ENCODE peak calls at places on chromosome X, in nine cellular contexts. E, C, K, N, H, P, G, U and L are unnamed samples.
A peak's percentile ranks its signal among the peaks of the same experiment; 100 is the strongest.

GRCh38 chrX:153639177-153640044 is 7.6 kb upstream of the DUSP9 start:
- DNase-seq in E (no peak), C (no peak), K (no peak), N (no peak), H (no peak), P (no peak), G (no peak), U (no peak), L (peak; percentile 5)

GRCh38 chrX:734411-734810 is 103.8 kb downstream of the SHOX start:
- DNase-seq in E (no peak), C (no peak), K (no peak), N (no peak), H (no peak), P (no peak), G (no peak), U (no peak), L (no peak)

GRCh38 chrX:101397779-101398178 is 7.0 kb downstream of the RPL36A start:
- DNase-seq in E (no peak), C (no peak), K (peak; percentile 21), N (no peak), H (no peak), P (no peak), G (no peak), U (no peak), L (peak; percentile 24)

GRCh38 chrX:64394874-64395567 is at the start of gene MTMR8:
- DNase-seq in E (peak; percentile 75), C (peak; percentile 65), K (peak; percentile 88), N (peak; percentile 12), H (peak; percentile 84), P (peak; percentile 41), G (peak; percentile 85), U (peak; percentile 66), L (peak; percentile 82)

GRCh38 chrX:101744085-101744484 is 84.4 kb upstream of the ARMCX2 start:
- DNase-seq in E (no peak), C (no peak), K (no peak), N (peak; percentile 2), H (no peak), P (no peak), G (no peak), U (no peak), L (no peak)

GRCh38 chrX:63424063-63424462 is 72.9 kb upstream of the SPIN4 start:
- DNase-seq in E (no peak), C (peak; percentile 92), K (no peak), N (no peak), H (no peak), P (peak; percentile 40), G (no peak), U (no peak), L (no peak)

GRCh38 chrX:155086202-155086840 is 15.0 kb downstream of the BRCC3 start:
- DNase-seq in E (peak; percentile 50), C (peak; percentile 65), K (peak; percentile 72), N (peak; percentile 33), H (peak; percentile 66), P (peak; percentile 31), G (peak; percentile 44), U (peak; percentile 16), L (peak; percentile 10)

GRCh38 chrX:12297353-12297752 is 159.1 kb downstream of the FRMPD4 start:
- DNase-seq in E (no peak), C (no peak), K (no peak), N (no peak), H (no peak), P (no peak), G (no peak), U (no peak), L (no peak)

GRCh38 chrX:8845060-8845459 is 43.9 kb upstream of the FAM9A start:
- DNase-seq in E (no peak), C (peak; percentile 87), K (peak; percentile 50), N (peak; percentile 77), H (no peak), P (no peak), G (no peak), U (no peak), L (no peak)

GRCh38 chrX:128436397-128437103 is 384.3 kb upstream of the ACTRT1 start:
- DNase-seq in E (no peak), C (peak; percentile 65), K (no peak), N (no peak), H (no peak), P (no peak), G (no peak), U (peak; percentile 26), L (no peak)

GRCh38 chrX:102846544-102847236 is 90.4 kb upstream of the RAB40AL start:
- DNase-seq in E (no peak), C (peak; percentile 64), K (no peak), N (peak; percentile 83), H (no peak), P (no peak), G (no peak), U (no peak), L (no peak)

GRCh38 chrX:97446298-97446882 is 562.7 kb downstream of the RPA4 start:
- DNase-seq in E (peak; percentile 4), C (peak; percentile 38), K (peak; percentile 20), N (peak; percentile 13), H (no peak), P (no peak), G (peak; percentile 6), U (peak; percentile 21), L (no peak)

GRCh38 chrX:108468486-108468885 is 28.8 kb downstream of the COL4A5 start:
- DNase-seq in E (no peak), C (no peak), K (no peak), N (peak; percentile 51), H (no peak), P (no peak), G (no peak), U (no peak), L (no peak)

GRCh38 chrX:110966839-110967238 is 129.2 kb upstream of the PAK3 start:
- DNase-seq in E (no peak), C (no peak), K (no peak), N (peak; percentile 20), H (no peak), P (no peak), G (no peak), U (no peak), L (no peak)

GRCh38 chrX:19897087-19897486 is 9.7 kb upstream of the SH3KBP1 start:
- DNase-seq in E (no peak), C (no peak), K (no peak), N (no peak), H (no peak), P (no peak), G (no peak), U (no peak), L (no peak)

GRCh38 chrX:77436271-77436670 is 10.9 kb upstream of the FGF16 start:
- DNase-seq in E (no peak), C (no peak), K (no peak), N (peak; percentile 22), H (no peak), P (no peak), G (no peak), U (no peak), L (no peak)

GRCh38 chrX:34470507-34470906 is 186.6 kb downstream of the TMEM47 start:
- DNase-seq in E (no peak), C (no peak), K (no peak), N (no peak), H (no peak), P (no peak), G (no peak), U (no peak), L (no peak)
- TF ChIP-seq EZH2phosphoT487 in E (no peak), C (no peak), K (no peak), N (no peak), H (no peak), P (no peak), G (no peak), U (no peak), L (no peak)

GRCh38 chrX:22121161-22121560 is 89.0 kb downstream of the PHEX start:
- DNase-seq in E (no peak), C (no peak), K (no peak), N (no peak), H (no peak), P (no peak), G (no peak), U (no peak), L (no peak)

GRCh38 chrX:22128961-22129360 is 96.8 kb downstream of the PHEX start:
- DNase-seq in E (no peak), C (peak; percentile 34), K (no peak), N (peak; percentile 44), H (no peak), P (no peak), G (no peak), U (no peak), L (no peak)

GRCh38 chrX:22122510-22122909 is 90.4 kb downstream of the PHEX start:
- DNase-seq in E (no peak), C (peak; percentile 59), K (no peak), N (peak; percentile 76), H (no peak), P (no peak), G (no peak), U (no peak), L (no peak)

GRCh38 chrX:22126311-22126710 is 94.2 kb downstream of the PHEX start:
- DNase-seq in E (no peak), C (peak; percentile 11), K (no peak), N (peak; percentile 47), H (no peak), P (no peak), G (no peak), U (no peak), L (no peak)

GRCh38 chrX:22124098-22124497 is 92.0 kb downstream of the PHEX start:
- DNase-seq in E (no peak), C (peak; percentile 61), K (no peak), N (peak; percentile 38), H (no peak), P (no peak), G (no peak), U (no peak), L (no peak)
- H3K27ac ChIP-seq in E (peak overlapping the region; percentile 5), C (peak overlapping the region; percentile 21), K (no peak overlapping the region), N (peak overlapping the region; percentile 1), H (no peak overlapping the region), P (no peak overlapping the region), G (no peak overlapping the region), U (no peak overlapping the region), L (no peak overlapping the region)

DNA sequence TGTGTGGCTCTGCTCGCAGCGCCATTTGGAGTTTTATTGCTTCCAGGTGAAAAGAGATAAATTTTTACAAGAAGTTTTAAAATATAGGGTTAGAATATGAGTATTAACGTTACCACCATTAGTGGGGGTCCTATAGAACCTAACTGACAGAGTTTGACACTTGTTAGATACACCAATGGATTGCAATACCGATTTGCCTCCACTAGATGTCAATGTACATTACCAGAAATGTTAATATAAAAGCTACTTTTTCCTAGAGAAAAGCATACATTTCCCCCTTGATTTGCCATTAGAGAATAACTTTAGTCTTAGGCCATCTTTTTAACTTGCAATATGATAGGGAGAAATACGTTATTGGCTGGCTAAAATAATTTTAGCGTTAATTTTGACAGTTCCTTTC is 108.4 kb downstream of the LINC00632 start:
- DNase-seq in E (peak; percentile 19), C (peak; percentile 70), K (peak; percentile 51), N (peak; percentile 32), H (peak; percentile 33), P (no peak), G (peak; percentile 58), U (peak; percentile 57), L (peak; percentile 45)
- TF ChIP-seq EZH2phosphoT487 in E (no peak), C (no peak), K (no peak), N (no peak), H (no peak), P (no peak), G (no peak), U (no peak), L (no peak)

GRCh38 chrX:41276661-41277506 is 57.1 kb upstream of the DDX3X start:
- DNase-seq in E (no peak), C (no peak), K (peak; percentile 27), N (no peak), H (no peak), P (no peak), G (peak; percentile 57), U (no peak), L (no peak)

GRCh38 chrX:41273638-41274037 is 60.3 kb upstream of the DDX3X start:
- DNase-seq in E (no peak), C (no peak), K (no peak), N (peak; percentile 33), H (no peak), P (no peak), G (no peak), U (no peak), L (no peak)

GRCh38 chrX:41275661-41276609 is 58.0 kb upstream of the DDX3X start:
- DNase-seq in E (peak; percentile 93), C (peak; percentile 53), K (peak; percentile 63), N (peak; percentile 68), H (peak; percentile 62), P (no peak), G (peak; percentile 66), U (peak; percentile 16), L (peak; percentile 76)
- H3K27ac ChIP-seq in E (peak overlapping the region; percentile 41), C (no peak overlapping the region), K (peak overlapping the region; percentile 66), N (no peak overlapping the region), H (no peak overlapping the region), P (peak overlapping the region; percentile 56), G (peak overlapping the region; percentile 77), U (no peak overlapping the region), L (peak overlapping the region; percentile 87)